ENCODE peak calls at places on chromosomes 5 and 9, in nine cellular contexts. Q is IMR-90, G is uterus, O is right atrium auricular region, A is stomach, W is lung, R is psoas muscle, D is MM.1S, F is fibroblast of lung. I is an unnamed sample.

GRCh38 chr9:100590481-100590880 is 12.6 kb downstream of the CAVIN4 start:
- DNase-seq in Q (peak; percentile 95), F (peak; percentile 78), R (no peak), O (no peak), A (no peak), D (no peak), W (no peak), G (no peak), I (peak; percentile 58)

GRCh38 chr5:149471406-149472183 is 79.6 kb downstream of the CSNK1A1 start:
- DNase-seq in D (no peak), W (no peak), F (peak; percentile 76), A (peak; percentile 53), G (peak; percentile 18), O (no peak), R (no peak), Q (peak; percentile 57), I (peak; percentile 55)

GRCh38 chr5:157560560-157560959 is 15.0 kb downstream of the ADAM19 start:
- DNase-seq in O (no peak), G (no peak), Q (peak; percentile 65), R (no peak), A (no peak), F (no peak), D (no peak), W (no peak), I (no peak)

GRCh38 chr5:157236423-157236822 is 29.5 kb upstream of the CYFIP2 start:
- DNase-seq in D (no peak), Q (no peak), W (no peak), O (no peak), R (no peak), A (no peak), F (no peak), G (no peak), I (no peak)

GRCh38 chr5:53515988-53516387 is 35.6 kb downstream of the FST start:
- DNase-seq in F (no peak), O (no peak), W (no peak), Q (no peak), D (no peak), G (no peak), A (no peak), R (no peak), I (no peak)

GRCh38 chr5:160271396-160271795 is 41.0 kb downstream of the CCNJL start:
- DNase-seq in Q (no peak), F (no peak), D (no peak), W (peak; percentile 40), R (no peak), A (no peak), G (no peak), O (no peak), I (peak; percentile 59)

GRCh38 chr9:127007638-127008037 is 93.1 kb downstream of the RALGPS1 start:
- DNase-seq in G (no peak), F (no peak), Q (no peak), A (no peak), D (no peak), O (no peak), W (no peak), R (no peak), I (no peak)

GRCh38 chr5:138033275-138033808 is 463 bp upstream of the FAM13B start:
- DNase-seq in A (no peak), R (no peak), G (no peak), F (peak; percentile 8), O (no peak), W (no peak), Q (no peak), D (no peak), I (no peak)

GRCh38 chr9:93577045-93577939 is 908 bp downstream of the PHF2 start:
- DNase-seq in F (peak; percentile 22), W (peak; percentile 50), A (peak; percentile 31), Q (no peak), G (peak; percentile 47), O (peak; percentile 58), D (peak; percentile 32), R (peak; percentile 76), I (peak; percentile 31)

GRCh38 chr5:86716121-86716520 is 98.4 kb downstream of the COX7C start:
- DNase-seq in Q (no peak), A (no peak), O (no peak), D (no peak), R (no peak), G (no peak), W (no peak), F (no peak), I (no peak)

GRCh38 chr5:33834334-33834733 is 57.5 kb downstream of the ADAMTS12 start:
- DNase-seq in A (no peak), D (no peak), O (no peak), Q (peak; percentile 71), G (no peak), F (peak; percentile 25), W (no peak), R (no peak), I (no peak)

GRCh38 chr9:99114049-99114440 is 9.1 kb downstream of the TGFBR1 start:
- DNase-seq in Q (no peak), F (no peak), R (no peak), G (no peak), O (no peak), W (no peak), A (no peak), D (no peak), I (no peak)

GRCh38 chr5:73899916-73900315 is 273.9 kb downstream of the ARHGEF28 start:
- DNase-seq in A (no peak), O (no peak), W (no peak), R (no peak), Q (no peak), G (no peak), D (no peak), F (no peak), I (no peak)

GRCh38 chr5:73900566-73900965 is 274.6 kb downstream of the ARHGEF28 start:
- DNase-seq in R (no peak), O (no peak), A (no peak), G (no peak), Q (no peak), D (no peak), W (no peak), F (no peak), I (no peak)

GRCh38 chr5:73902327-73903051 is 276.5 kb downstream of the ARHGEF28 start:
- DNase-seq in R (no peak), O (no peak), Q (peak; percentile 77), F (peak; percentile 80), A (no peak), D (peak; percentile 68), G (no peak), W (no peak), I (peak; percentile 75)

GRCh38 chr5:73901045-73901444 is 275.0 kb downstream of the ARHGEF28 start:
- DNase-seq in O (no peak), R (peak; percentile 76), F (peak; percentile 81), A (no peak), G (peak; percentile 40), Q (peak; percentile 86), W (no peak), D (no peak), I (peak; percentile 73)

GRCh38 chr5:73901455-73901854 is 275.5 kb downstream of the ARHGEF28 start:
- DNase-seq in D (peak; percentile 33), F (no peak), R (no peak), A (no peak), G (no peak), O (no peak), W (no peak), Q (no peak), I (no peak)
- TF ChIP-seq CTCF in D (peak; percentile 31), F (no peak), R (no peak), A (peak; percentile 11), G (no peak), O (no peak), W (no peak), Q (peak; percentile 8), I (peak; percentile 7)

GRCh38 chr5:141485305-141486055 is 650 bp downstream of the PCDHGC4 start:
- DNase-seq in D (no peak), Q (no peak), O (peak; percentile 51), G (no peak), W (no peak), R (no peak), A (no peak), F (no peak), I (no peak)
- H3K4me3 ChIP-seq in D (no peak overlapping the region), Q (no peak overlapping the region), O (peak overlapping the region; percentile 24), G (no peak overlapping the region), W (no peak overlapping the region), R (peak overlapping the region; percentile 57), A (peak overlapping the region; percentile 41), F (no peak overlapping the region), I (no peak overlapping the region)

GRCh38 chr9:121505903-121506640 is 6.4 kb upstream of the GGTA1 start:
- DNase-seq in R (no peak), Q (no peak), F (no peak), A (no peak), W (no peak), G (no peak), D (no peak), O (no peak), I (no peak)
- TF ChIP-seq CTCF in R (no peak), Q (no peak), F (no peak), A (no peak), W (no peak), G (no peak), D (no peak), O (no peak), I (no peak)

GRCh38 chr5:1538741-1539392 is 15.1 kb upstream of the LPCAT1 start:
- DNase-seq in Q (no peak), G (no peak), F (no peak), O (no peak), A (no peak), W (peak; percentile 19), R (no peak), D (no peak), I (no peak)

GRCh38 chr5:1537166-1538154 is 13.7 kb upstream of the LPCAT1 start:
- DNase-seq in D (no peak), W (peak; percentile 26), Q (no peak), G (peak; percentile 6), A (no peak), R (peak; percentile 14), O (peak; percentile 32), F (no peak), I (peak; percentile 26)

GRCh38 chr5:1535646-1536045 is 11.9 kb upstream of the LPCAT1 start:
- DNase-seq in D (no peak), W (no peak), F (no peak), A (no peak), Q (no peak), O (no peak), G (no peak), R (no peak), I (no peak)

GRCh38 chr5:1538276-1538675 is 14.5 kb upstream of the LPCAT1 start:
- DNase-seq in W (peak; percentile 22), G (peak; percentile 7), O (no peak), D (no peak), A (no peak), R (peak; percentile 24), Q (no peak), F (no peak), I (no peak)

GRCh38 chr5:1536298-1537165 is 12.8 kb upstream of the LPCAT1 start:
- DNase-seq in R (peak; percentile 46), W (peak; percentile 28), F (no peak), D (peak; percentile 62), A (peak; percentile 34), O (peak; percentile 58), G (peak; percentile 18), Q (peak; percentile 20), I (peak; percentile 67)
- H3K4me3 ChIP-seq in R (peak overlapping the region; percentile 45), W (no peak overlapping the region), F (peak overlapping the region; percentile 21), D (peak overlapping the region; percentile 55), A (peak overlapping the region; percentile 17), O (no peak overlapping the region), G (no peak overlapping the region), Q (no peak overlapping the region), I (peak overlapping the region; percentile 2)

GRCh38 chr5:65863747-65864146 is 62.6 kb upstream of the ERBIN start:
- DNase-seq in D (no peak), W (no peak), A (no peak), F (no peak), G (no peak), Q (no peak), R (no peak), O (no peak), I (no peak)
- TF ChIP-seq CTCF in D (no peak), W (no peak), A (no peak), F (no peak), G (no peak), Q (no peak), R (no peak), O (no peak), I (no peak)

I was measured in fibroblast of villous mesenchyme.